ENCODE peak calls at places on chromosomes 3 and 15, in four cellular contexts. Y, E, D and A are unnamed samples.

GRCh38 chr3:161028485-161029018 is 76.6 kb downstream of the B3GALNT1 start:
- DNase-seq in Y (peak; percentile 12), E (no peak), D (no peak), A (no peak)

GRCh38 chr3:41258239-41258800 is 59.0 kb downstream of the CTNNB1 start:
- DNase-seq in Y (no peak), E (no peak), D (no peak), A (no peak)

GRCh38 chr15:31740203-31740602 is 290.1 kb upstream of the CHRNA7 start:
- DNase-seq in Y (peak; percentile 90), E (no peak), D (no peak), A (no peak)

GRCh38 chr15:101353240-101353639 is 58.2 kb upstream of the SNRPA1 start:
- DNase-seq in Y (no peak), E (no peak), D (no peak), A (no peak)

GRCh38 chr3:101042996-101043686 is 49.9 kb upstream of the ABI3BP start:
- DNase-seq in Y (no peak), E (no peak), D (peak; percentile 60), A (no peak)

GRCh38 chr3:94616833-94617232 is 554.0 kb downstream of the NSUN3 start:
- DNase-seq in Y (no peak), E (no peak), D (peak; percentile 83), A (no peak)

GRCh38 chr15:66908503-66909095 is 156.8 kb upstream of the SMAD3 start:
- DNase-seq in Y (no peak), E (no peak), D (no peak), A (no peak)

GRCh38 chr3:134406331-134407246 is 32.3 kb upstream of the AMOTL2 start:
- DNase-seq in Y (peak; percentile 80), E (no peak), D (no peak), A (no peak)

GRCh38 chr15:74482661-74483060 is 21.7 kb upstream of the UBL7 start:
- DNase-seq in Y (peak; percentile 36), E (no peak), D (no peak), A (no peak)

GRCh38 chr3:115901008-115901407 is 277.7 kb downstream of the GAP43 start:
- DNase-seq in Y (no peak), E (no peak), D (no peak), A (no peak)

GRCh38 chr3:64445318-64446300 is 220.3 kb upstream of the PRICKLE2 start:
- DNase-seq in Y (no peak), E (no peak), D (no peak), A (no peak)

GRCh38 chr3:31157893-31158620 is 263.6 kb upstream of the GADL1 start:
- DNase-seq in Y (no peak), E (no peak), D (peak; percentile 44), A (no peak)

GRCh38 chr15:79130535-79131130 is 40.1 kb upstream of the RASGRF1 start:
- DNase-seq in Y (peak; percentile 23), E (no peak), D (no peak), A (no peak)

GRCh38 chr15:65372787-65373067 is 5.1 kb downstream of the IGDCC3 start:
- DNase-seq in Y (no peak), E (no peak), D (no peak), A (no peak)

GRCh38 chr3:150410311-150411105 is 2.4 kb downstream of the TSC22D2 start:
- DNase-seq in Y (peak; percentile 20), E (peak; percentile 6), D (peak; percentile 24), A (peak; percentile 13)